ENCODE peak calls at places on chromosomes 2 and 18, in eight cellular contexts. E is iris pigment epithelial cell; I is iPS-NIHi11; A is NCI-H1436; J is CD8-positive, alpha-beta memory T cell; Q is activated effector memory CD4-positive, alpha-beta T cell treated with anti-CD3 and anti-CD28 coated beads, Interleukin-2, amount 50 U/mL, for 16 hours; H is ELF-1; N is Caki2. K is an unnamed sample.

GRCh38 chr2:6186332-6187100 is 494.3 kb downstream of the SOX11 start:
- DNase-seq in E (peak), I (no peak), A (no peak), J (no peak), Q (no peak), H (peak), N (peak), K (peak)

GRCh38 chr2:7007846-7008741 is 90.9 kb downstream of the RNF144A start:
- DNase-seq in E (peak), I (no peak), A (no peak), J (no peak), Q (no peak), H (peak), N (no peak), K (no peak)

GRCh38 chr2:55973673-55974072 is 50.1 kb upstream of the EFEMP1 start:
- DNase-seq in E (no peak), I (no peak), A (no peak), J (no peak), Q (no peak), H (no peak), N (no peak), K (no peak)

GRCh38 chr18:5519448-5520362 is 24.1 kb downstream of the EPB41L3 start:
- DNase-seq in E (no peak), I (no peak), A (no peak), J (no peak), Q (no peak), H (no peak), N (no peak), K (no peak)

GRCh38 chr2:100606332-100606731 is 43.5 kb downstream of the PDCL3 start:
- DNase-seq in E (no peak), I (no peak), A (no peak), J (no peak), Q (no peak), H (no peak), N (no peak), K (no peak)

GRCh38 chr2:158723921-158724802 is 71.0 kb upstream of the DAPL1 start:
- DNase-seq in E (no peak), I (peak), A (no peak), J (no peak), Q (no peak), H (peak), N (peak), K (no peak)

GRCh38 chr18:79105455-79105854 is 36.3 kb downstream of the ATP9B start:
- DNase-seq in E (no peak), I (no peak), A (no peak), J (no peak), Q (no peak), H (no peak), N (no peak), K (no peak)

GRCh38 chr18:76450912-76451421 is 44.1 kb downstream of the ZNF516 start:
- DNase-seq in E (peak), I (no peak), A (no peak), J (no peak), Q (no peak), H (peak), N (no peak), K (no peak)

GRCh38 chr18:10376735-10377134 is 77.7 kb upstream of the APCDD1 start:
- DNase-seq in E (no peak), I (no peak), A (no peak), J (no peak), Q (no peak), H (no peak), N (no peak), K (no peak)

GRCh38 chr18:23148382-23148781 is 13.1 kb downstream of the CABLES1 start:
- DNase-seq in E (no peak), I (no peak), A (no peak), J (no peak), Q (peak), H (no peak), N (no peak), K (no peak)

GRCh38 chr2:212929116-212929515 is 222.3 kb downstream of the IKZF2 start:
- DNase-seq in E (no peak), I (no peak), A (no peak), J (no peak), Q (no peak), H (no peak), N (no peak), K (no peak)

GRCh38 chr2:32450851-32451250 is 94.0 kb downstream of the BIRC6 start:
- DNase-seq in E (peak), I (no peak), A (no peak), J (no peak), Q (no peak), H (no peak), N (no peak), K (no peak)

GRCh38 chr2:85888020-85888744 is 608 bp downstream of the ST3GAL5 start:
- DNase-seq in E (peak), I (no peak), A (no peak), J (peak), Q (peak), H (peak), N (no peak), K (no peak)

GRCh38 chr18:41690332-41691110 is 264.5 kb upstream of the PIK3C3 start:
- DNase-seq in E (peak), I (no peak), A (no peak), J (no peak), Q (no peak), H (peak), N (no peak), K (no peak)

GRCh38 chr2:45128580-45128997 is 119.3 kb upstream of the SIX2 start:
- DNase-seq in E (peak), I (no peak), A (peak), J (no peak), Q (no peak), H (no peak), N (peak), K (no peak)

GRCh38 chr2:178449700-178450573 is 1.0 kb downstream of the PRKRA start:
- DNase-seq in E (peak), I (no peak), A (no peak), J (no peak), Q (no peak), H (no peak), N (no peak), K (no peak)

GRCh38 chr2:63654959-63655358 is 66.2 kb downstream of the MDH1 start:
- DNase-seq in E (peak), I (no peak), A (no peak), J (no peak), Q (no peak), H (no peak), N (no peak), K (no peak)

GRCh38 chr2:20613342-20613916 is 37.5 kb downstream of the HS1BP3 start:
- DNase-seq in E (no peak), I (no peak), A (no peak), J (no peak), Q (peak), H (no peak), N (no peak), K (no peak)

GRCh38 chr2:197045115-197045514 is 118.6 kb upstream of the PGAP1 start:
- DNase-seq in E (no peak), I (no peak), A (no peak), J (no peak), Q (no peak), H (no peak), N (no peak), K (no peak)

GRCh38 chr2:182904844-182905243 is 38.4 kb upstream of the FRZB start:
- DNase-seq in E (no peak), I (no peak), A (no peak), J (no peak), Q (no peak), H (no peak), N (no peak), K (no peak)

GRCh38 chr2:120244656-120245519 is 7.8 kb upstream of the RALB start:
- DNase-seq in E (no peak), I (no peak), A (no peak), J (no peak), Q (no peak), H (peak), N (no peak), K (no peak)

GRCh38 chr2:20231632-20232031 is 6.7 kb upstream of the SDC1 start:
- DNase-seq in E (no peak), I (peak), A (no peak), J (no peak), Q (no peak), H (peak), N (peak), K (no peak)

GRCh38 chr2:72104821-72105588 is 42.7 kb downstream of the CYP26B1 start:
- DNase-seq in E (no peak), I (peak), A (no peak), J (no peak), Q (no peak), H (peak), N (no peak), K (no peak)

GRCh38 chr2:135916232-135916631 is 40.0 kb upstream of the MCM6 start:
- DNase-seq in E (peak), I (no peak), A (peak), J (no peak), Q (no peak), H (no peak), N (no peak), K (peak)

GRCh38 chr2:133991606-133992168 is 262.2 kb upstream of the MGAT5 start:
- DNase-seq in E (no peak), I (no peak), A (no peak), J (no peak), Q (no peak), H (no peak), N (no peak), K (no peak)

GRCh38 chr18:36403896-36404824 is 106.6 kb downstream of the FHOD3 start:
- DNase-seq in E (no peak), I (no peak), A (no peak), J (no peak), Q (no peak), H (peak), N (no peak), K (no peak)

GRCh38 chr18:58103339-58103930 is 59.4 kb downstream of the NEDD4L start:
- DNase-seq in E (no peak), I (no peak), A (no peak), J (no peak), Q (no peak), H (no peak), N (no peak), K (no peak)

GRCh38 chr2:218964041-218964771 is 4.7 kb downstream of the CDK5R2 start:
- DNase-seq in E (peak), I (no peak), A (no peak), J (no peak), Q (peak), H (peak), N (peak), K (no peak)

GRCh38 chr2:219645631-219646527 is 18.4 kb downstream of the SLC4A3 start:
- DNase-seq in E (peak), I (no peak), A (no peak), J (no peak), Q (no peak), H (peak), N (peak), K (peak)

GRCh38 chr2:45176399-45176798 is 167.1 kb upstream of the SIX2 start:
- DNase-seq in E (peak), I (no peak), A (no peak), J (no peak), Q (no peak), H (peak), N (no peak), K (no peak)